ENCODE peak calls at places on chromosomes 13 and 19, in four cellular contexts. One of them, this sample, is unnamed. For H3K27me3, the result is how much of the 10 kb centered on the place peaks cover.

GRCh38 chr13:39364797-39365468 is 238.1 kb downstream of the LHFPL6 start:
- DNase-seq in K562: no peak
- DNase-seq in HepG2: peak
- DNase-seq in HCT116: peak
- DNase-seq in this sample: no peak

GRCh38 chr13:59061621-59062020 is 1102.1 kb downstream of the DIAPH3 start:
- DNase-seq in K562: no peak
- DNase-seq in HepG2: no peak
- DNase-seq in HCT116: no peak
- DNase-seq in this sample: no peak

GRCh38 chr19:40533508-40533907 is 43.2 kb upstream of the SHKBP1 start:
- DNase-seq in K562: no peak
- DNase-seq in HepG2: no peak
- DNase-seq in HCT116: no peak
- DNase-seq in this sample: no peak

GRCh38 chr19:46890423-46891170 is 29.8 kb downstream of the ARHGAP35 start:
- DNase-seq in K562: no peak
- DNase-seq in HepG2: peak
- DNase-seq in HCT116: no peak
- DNase-seq in this sample: peak

GRCh38 chr13:76398426-76398825 is 487.8 kb downstream of the KCTD12 start:
- DNase-seq in K562: no peak
- DNase-seq in HepG2: no peak
- DNase-seq in HCT116: no peak
- DNase-seq in this sample: no peak

GRCh38 chr19:480016-480855 is 16.1 kb upstream of the MADCAM1 start:
- DNase-seq in K562: peak
- DNase-seq in HepG2: peak
- DNase-seq in HCT116: no peak
- DNase-seq in this sample: no peak

GRCh38 chr13:32234914-32235313 is 80.2 kb downstream of the ZAR1L start:
- DNase-seq in K562: no peak
- DNase-seq in HepG2: no peak
- DNase-seq in HCT116: no peak
- DNase-seq in this sample: no peak

GRCh38 chr19:8209965-8210659 is 942 bp downstream of the CERS4 start:
- DNase-seq in K562: no peak
- DNase-seq in HepG2: no peak
- DNase-seq in HCT116: no peak
- DNase-seq in this sample: no peak

GRCh38 chr13:90365130-90365529 is 982.4 kb upstream of the MIR17HG start:
- DNase-seq in K562: no peak
- DNase-seq in HepG2: no peak
- DNase-seq in HCT116: no peak
- DNase-seq in this sample: no peak

GRCh38 chr13:107441279-107441678 is 774.1 kb downstream of the LIG4 start:
- DNase-seq in K562: no peak
- DNase-seq in HepG2: no peak
- DNase-seq in HCT116: no peak
- DNase-seq in this sample: no peak

GRCh38 chr19:43798546-43799409 is 3.5 kb downstream of the LYPD5 start:
- DNase-seq in K562: no peak
- DNase-seq in HepG2: no peak
- DNase-seq in HCT116: peak
- DNase-seq in this sample: no peak

GRCh38 chr13:78187781-78188180 is 269.1 kb upstream of the EDNRB start:
- DNase-seq in K562: no peak
- DNase-seq in HepG2: no peak
- DNase-seq in HCT116: no peak
- DNase-seq in this sample: no peak
- TF ChIP-seq TCF7L2 in K562: no peak
- TF ChIP-seq TCF7L2 in HepG2: no peak
- TF ChIP-seq TCF7L2 in HCT116: no peak
- TF ChIP-seq TCF7L2 in this sample: no peak

GRCh38 chr13:112894673-112895481 is 74.1 kb upstream of the MCF2L start:
- DNase-seq in K562: no peak
- DNase-seq in HepG2: peak
- DNase-seq in HCT116: no peak
- DNase-seq in this sample: no peak
- H3K27me3 ChIP-seq in K562: under half
- H3K27me3 ChIP-seq in HepG2: under half
- H3K27me3 ChIP-seq in HCT116: under half
- H3K27me3 ChIP-seq in this sample: under half

GRCh38 chr19:18206018-18206417 is 2.2 kb upstream of the RAB3A start:
- DNase-seq in K562: no peak
- DNase-seq in HepG2: no peak
- DNase-seq in HCT116: no peak
- DNase-seq in this sample: no peak

GRCh38 chr19:18203863-18204393 is at the start of gene RAB3A:
- DNase-seq in K562: peak
- DNase-seq in HepG2: peak
- DNase-seq in HCT116: peak
- DNase-seq in this sample: peak

GRCh38 chr19:18204394-18205179 is 745 bp upstream of the RAB3A start:
- DNase-seq in K562: peak
- DNase-seq in HepG2: no peak
- DNase-seq in HCT116: no peak
- DNase-seq in this sample: no peak

GRCh38 chr19:18203408-18203862 is 407 bp downstream of the RAB3A start:
- DNase-seq in K562: no peak
- DNase-seq in HepG2: no peak
- DNase-seq in HCT116: no peak
- DNase-seq in this sample: no peak

DNA sequence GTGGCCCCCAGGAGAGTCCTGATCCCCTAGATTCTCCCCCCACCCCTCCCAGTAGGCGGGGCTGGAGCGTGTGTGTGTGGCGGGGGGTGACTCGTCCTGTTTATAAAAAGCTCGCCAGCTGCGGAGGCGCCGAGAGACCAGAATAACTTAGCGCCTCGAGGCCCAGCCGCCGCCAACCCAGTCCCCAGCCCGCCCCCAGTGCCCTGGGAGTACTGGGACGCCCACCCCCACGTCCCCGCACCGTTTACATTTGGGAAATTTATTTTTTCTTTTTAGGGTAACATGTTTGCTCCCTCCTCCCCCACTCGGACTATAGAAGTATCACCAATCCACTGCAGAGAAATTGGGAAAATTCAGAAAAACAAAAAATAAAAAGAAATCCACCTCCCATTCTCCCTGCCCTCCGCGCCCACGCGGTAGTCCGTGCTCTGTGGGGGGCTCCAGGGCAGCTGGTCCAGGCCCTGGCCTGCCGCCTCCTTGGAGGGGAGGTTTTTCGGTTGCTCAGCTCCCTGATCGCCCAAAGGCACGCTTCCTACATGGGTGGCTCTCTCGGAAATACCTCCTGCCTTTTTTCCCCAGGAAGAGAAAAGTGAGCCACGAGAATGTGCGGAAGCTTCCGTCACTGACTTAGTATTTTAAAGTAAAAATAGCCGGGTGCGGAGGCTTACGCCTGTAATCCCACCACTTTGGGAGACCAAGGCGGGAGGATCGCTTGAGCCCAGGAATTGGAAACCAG is 1.5 kb upstream of the RAB3A start:
- DNase-seq in K562: peak
- DNase-seq in HepG2: no peak
- DNase-seq in HCT116: no peak
- DNase-seq in this sample: no peak
- TF ChIP-seq TCF7L2 in K562: no peak
- TF ChIP-seq TCF7L2 in HepG2: no peak
- TF ChIP-seq TCF7L2 in HCT116: no peak
- TF ChIP-seq TCF7L2 in this sample: no peak

GRCh38 chr19:55716531-55716930 is 21.7 kb downstream of the NLRP9 start:
- DNase-seq in K562: no peak
- DNase-seq in HepG2: no peak
- DNase-seq in HCT116: no peak
- DNase-seq in this sample: no peak
- H3K27me3 ChIP-seq in K562: under half
- H3K27me3 ChIP-seq in HepG2: under half
- H3K27me3 ChIP-seq in HCT116: under half
- H3K27me3 ChIP-seq in this sample: under half

GRCh38 chr13:95301135-95301946 is at the start of gene ABCC4:
- DNase-seq in K562: peak
- DNase-seq in HepG2: peak
- DNase-seq in HCT116: peak
- DNase-seq in this sample: peak

GRCh38 chr13:95298971-95299627 is 2.2 kb downstream of the ABCC4 start:
- DNase-seq in K562: no peak
- DNase-seq in HepG2: no peak
- DNase-seq in HCT116: peak
- DNase-seq in this sample: no peak

GRCh38 chr13:95304446-95304845 is 3.2 kb upstream of the ABCC4 start:
- DNase-seq in K562: no peak
- DNase-seq in HepG2: no peak
- DNase-seq in HCT116: no peak
- DNase-seq in this sample: no peak

GRCh38 chr13:95300625-95301134 is 571 bp downstream of the ABCC4 start:
- DNase-seq in K562: peak
- DNase-seq in HepG2: peak
- DNase-seq in HCT116: peak
- DNase-seq in this sample: no peak

DNA sequence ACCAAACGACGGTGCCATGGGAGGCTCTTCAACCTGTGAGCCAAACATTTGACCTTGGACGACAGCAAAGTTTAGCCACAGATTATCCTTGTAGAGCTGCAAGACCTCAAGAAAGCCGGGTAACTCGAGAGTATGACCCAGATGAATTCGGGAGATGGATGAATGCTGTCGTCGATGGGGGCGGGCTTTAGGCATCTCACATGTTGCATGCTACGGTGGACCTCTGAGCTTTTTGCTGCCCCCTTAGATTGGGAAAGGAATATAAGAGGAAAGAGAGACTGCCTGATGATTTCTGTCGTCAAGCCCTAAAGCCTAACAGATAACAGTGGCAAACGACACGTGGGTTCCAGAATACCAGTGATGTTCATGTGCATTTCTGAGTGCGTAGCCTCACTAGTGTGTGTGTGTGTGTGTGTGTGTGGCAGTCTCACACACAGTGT is 716 bp upstream of the ABCC4 start:
- DNase-seq in K562: peak
- DNase-seq in HepG2: no peak
- DNase-seq in HCT116: no peak
- DNase-seq in this sample: no peak
- TF ChIP-seq TCF7L2 in K562: no peak
- TF ChIP-seq TCF7L2 in HepG2: no peak
- TF ChIP-seq TCF7L2 in HCT116: no peak
- TF ChIP-seq TCF7L2 in this sample: no peak

DNA sequence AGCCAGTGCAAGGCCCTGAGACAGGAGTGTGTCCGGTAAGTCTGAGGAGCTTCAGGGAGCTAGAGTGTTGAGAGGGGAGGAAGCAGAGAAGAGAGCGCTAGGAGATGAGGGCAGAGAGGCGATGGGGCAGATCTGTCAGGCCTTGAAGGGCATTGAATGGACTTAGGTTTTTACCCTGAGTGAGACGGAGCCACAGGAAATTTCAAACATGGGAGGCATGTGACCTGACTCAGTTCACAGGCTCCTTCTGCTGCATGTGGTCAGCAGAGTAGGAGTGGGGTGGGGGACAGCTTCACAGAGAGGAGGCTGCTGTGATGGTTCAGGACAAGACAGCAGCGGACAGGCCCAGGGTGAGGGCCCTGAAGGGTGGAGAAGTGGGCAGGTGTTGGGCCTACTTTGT is 2.5 kb upstream of the FAM98C start:
- DNase-seq in K562: no peak
- DNase-seq in HepG2: no peak
- DNase-seq in HCT116: no peak
- DNase-seq in this sample: no peak
- H3K27me3 ChIP-seq in K562: under half
- H3K27me3 ChIP-seq in HepG2: under half
- H3K27me3 ChIP-seq in HCT116: under half
- H3K27me3 ChIP-seq in this sample: under half

GRCh38 chr13:73464758-73465628 is 406.2 kb downstream of the KLF5 start:
- DNase-seq in K562: peak
- DNase-seq in HepG2: no peak
- DNase-seq in HCT116: no peak
- DNase-seq in this sample: no peak
- TF ChIP-seq TCF7L2 in K562: no peak
- TF ChIP-seq TCF7L2 in HepG2: no peak
- TF ChIP-seq TCF7L2 in HCT116: no peak
- TF ChIP-seq TCF7L2 in this sample: no peak

GRCh38 chr19:4197625-4198466 is 15.4 kb downstream of the ANKRD24 start:
- DNase-seq in K562: peak
- DNase-seq in HepG2: no peak
- DNase-seq in HCT116: no peak
- DNase-seq in this sample: no peak
- H3K27me3 ChIP-seq in K562: under half
- H3K27me3 ChIP-seq in HepG2: under half
- H3K27me3 ChIP-seq in HCT116: under half
- H3K27me3 ChIP-seq in this sample: under half

GRCh38 chr13:29496241-29496712 is 99.2 kb downstream of the SLC7A1 start:
- DNase-seq in K562: no peak
- DNase-seq in HepG2: no peak
- DNase-seq in HCT116: no peak
- DNase-seq in this sample: no peak
- TF ChIP-seq TCF7L2 in K562: no peak
- TF ChIP-seq TCF7L2 in HepG2: no peak
- TF ChIP-seq TCF7L2 in HCT116: no peak
- TF ChIP-seq TCF7L2 in this sample: no peak

DNA sequence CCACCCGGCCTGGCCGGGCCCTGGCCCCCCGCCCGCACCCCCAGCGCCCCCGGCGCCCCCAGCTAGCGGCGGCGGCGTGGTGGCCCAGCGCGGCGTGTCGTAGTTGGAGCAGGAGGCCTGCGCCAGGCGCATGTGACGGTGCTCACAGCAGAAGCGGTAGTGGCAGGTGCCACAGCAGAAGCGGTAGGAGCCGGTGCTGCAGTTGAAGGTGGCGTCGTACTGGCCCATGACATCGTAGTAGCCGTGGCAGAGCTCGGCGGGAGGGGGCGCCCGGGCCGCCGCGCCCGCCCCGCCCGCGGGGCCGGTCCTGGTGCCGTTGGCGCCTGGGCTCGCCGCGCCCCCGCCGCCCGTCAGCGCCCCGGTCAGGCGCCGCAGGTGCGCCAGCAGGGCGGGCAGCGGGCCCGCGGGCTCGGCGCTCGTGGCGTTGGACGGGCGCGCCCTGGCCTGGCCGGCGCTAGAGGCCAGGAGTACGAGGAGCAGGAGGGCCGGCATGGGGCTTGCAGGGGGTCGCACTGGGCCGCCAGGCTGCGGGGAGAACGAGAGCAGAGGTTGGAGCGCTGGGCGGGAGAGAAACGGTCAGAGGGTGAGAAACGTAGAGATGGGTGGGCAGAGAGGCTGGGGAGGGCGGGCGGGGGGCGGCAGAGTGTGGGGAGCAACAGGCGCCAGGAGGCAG is 592 bp downstream of the SHISA7 start:
- DNase-seq in K562: peak
- DNase-seq in HepG2: no peak
- DNase-seq in HCT116: no peak
- DNase-seq in this sample: no peak
- H3K27me3 ChIP-seq in K562: under half
- H3K27me3 ChIP-seq in HepG2: half or more
- H3K27me3 ChIP-seq in HCT116: under half
- H3K27me3 ChIP-seq in this sample: under half